ENCODE peak calls at places on chromosomes 1 and 21, in ten cellular contexts. Y, T, E, W, F, K, P, S, O and X are unnamed samples.
A peak's percentile ranks its signal among the peaks of the same experiment; 100 is the strongest.

GRCh38 chr1:102872526-102872925 is 235.8 kb downstream of the COL11A1 start:
- DNase-seq in Y (no peak), T (no peak), E (no peak), W (no peak), F (no peak), K (no peak), P (no peak), S (no peak), O (no peak), X (no peak)

GRCh38 chr1:175192111-175192629 is 406 bp downstream of the KIAA0040 start:
- DNase-seq in Y (peak; percentile 70), T (peak; percentile 55), E (no peak), W (peak; percentile 31), F (peak; percentile 71), K (no peak), P (peak; percentile 17), S (peak; percentile 47), O (peak; percentile 56), X (no peak)

GRCh38 chr1:239247299-239247698 is 139.1 kb upstream of the CHRM3 start:
- DNase-seq in Y (no peak), T (peak; percentile 17), E (no peak), W (no peak), F (no peak), K (no peak), P (no peak), S (no peak), O (no peak), X (no peak)

GRCh38 chr21:24255591-24255990 is 1351.7 kb downstream of the MRPL39 start:
- DNase-seq in Y (no peak), T (no peak), E (no peak), W (no peak), F (no peak), K (no peak), P (no peak), S (no peak), O (no peak), X (no peak)

GRCh38 chr1:11913291-11913690 is 12.9 kb downstream of the KIAA2013 start:
- DNase-seq in Y (no peak), T (no peak), E (no peak), W (no peak), F (no peak), K (no peak), P (no peak), S (no peak), O (peak; percentile 41), X (no peak)

GRCh38 chr1:173447224-173447623 is 29.9 kb upstream of the PRDX6 start:
- DNase-seq in Y (no peak), T (no peak), E (no peak), W (no peak), F (no peak), K (no peak), P (no peak), S (no peak), O (no peak), X (no peak)

GRCh38 chr1:203703586-203703985 is 61.4 kb upstream of the LAX1 start:
- DNase-seq in Y (no peak), T (no peak), E (no peak), W (no peak), F (no peak), K (no peak), P (no peak), S (no peak), O (no peak), X (no peak)

GRCh38 chr21:36799869-36800268 is 101.0 kb downstream of the SIM2 start:
- DNase-seq in Y (no peak), T (no peak), E (no peak), W (no peak), F (no peak), K (no peak), P (no peak), S (no peak), O (no peak), X (no peak)